ENCODE peak calls at places on chromosomes 1 and 21, in seven cellular contexts. S, K, F, B, U, C and Z are unnamed samples.

GRCh38 chr1:113508364-113509164 is 118.2 kb downstream of the MAGI3 start:
- DNase-seq in S (peak; percentile 24), K (no peak), F (no peak), B (no peak), U (no peak), C (no peak), Z (no peak)

GRCh38 chr1:220804202-220804586 is 17.5 kb downstream of the MTARC1 start:
- DNase-seq in S (no peak), K (no peak), F (no peak), B (no peak), U (no peak), C (no peak), Z (no peak)

GRCh38 chr1:54947540-54947939 is 32.9 kb upstream of the TMEM61 start:
- DNase-seq in S (no peak), K (no peak), F (no peak), B (no peak), U (no peak), C (no peak), Z (no peak)

GRCh38 chr1:16260814-16261213 is 23.8 kb upstream of the CPLANE2 start:
- DNase-seq in S (no peak), K (no peak), F (no peak), B (no peak), U (peak; percentile 57), C (no peak), Z (no peak)

GRCh38 chr1:58340156-58340555 is 206.4 kb downstream of the OMA1 start:
- DNase-seq in S (no peak), K (no peak), F (no peak), B (no peak), U (no peak), C (no peak), Z (no peak)

GRCh38 chr1:34433099-34433498 is 256.4 kb downstream of the C1orf94 start:
- DNase-seq in S (no peak), K (no peak), F (no peak), B (no peak), U (no peak), C (no peak), Z (no peak)

GRCh38 chr1:41539416-41539800 is 54.9 kb upstream of the EDN2 start:
- DNase-seq in S (no peak), K (no peak), F (peak; percentile 1), B (no peak), U (no peak), C (no peak), Z (no peak)

GRCh38 chr21:42486551-42486950 is 9.5 kb downstream of the RSPH1 start:
- DNase-seq in S (no peak), K (no peak), F (no peak), B (no peak), U (no peak), C (no peak), Z (no peak)

GRCh38 chr1:43573066-43573799 is 42.5 kb downstream of the PTPRF start:
- DNase-seq in S (no peak), K (no peak), F (no peak), B (no peak), U (no peak), C (peak; percentile 68), Z (no peak)

GRCh38 chr21:23574932-23575331 is 2032.3 kb downstream of the MRPL39 start:
- DNase-seq in S (no peak), K (no peak), F (no peak), B (no peak), U (no peak), C (no peak), Z (no peak)

GRCh38 chr1:63773815-63774616 is at the start of gene ROR1:
- DNase-seq in S (peak; percentile 92), K (peak; percentile 87), F (peak; percentile 89), B (peak; percentile 89), U (peak; percentile 94), C (peak; percentile 92), Z (peak; percentile 38)

GRCh38 chr1:19645544-19646252 is 1.6 kb downstream of the NBL1 start:
- DNase-seq in S (peak; percentile 48), K (no peak), F (peak; percentile 34), B (no peak), U (peak; percentile 71), C (no peak), Z (no peak)

GRCh38 chr1:19750101-19750881 is 49.4 kb downstream of the TMCO4 start:
- DNase-seq in S (no peak), K (no peak), F (no peak), B (no peak), U (peak; percentile 88), C (no peak), Z (no peak)

GRCh38 chr21:45548711-45549491 is 6.7 kb upstream of the SLC19A1 start:
- DNase-seq in S (no peak), K (no peak), F (no peak), B (peak; percentile 32), U (no peak), C (no peak), Z (no peak)

GRCh38 chr21:20971296-20971921 is 26.8 kb upstream of the NCAM2 start:
- DNase-seq in S (peak; percentile 23), K (peak; percentile 72), F (peak; percentile 23), B (no peak), U (peak; percentile 76), C (peak; percentile 48), Z (peak; percentile 2)

GRCh38 chr1:232968965-232969364 is 18.6 kb downstream of the NTPCR start:
- DNase-seq in S (no peak), K (peak; percentile 75), F (no peak), B (no peak), U (peak; percentile 38), C (peak; percentile 79), Z (no peak)

GRCh38 chr1:232968396-232968795 is 18.0 kb downstream of the NTPCR start:
- DNase-seq in S (no peak), K (no peak), F (no peak), B (no peak), U (no peak), C (no peak), Z (no peak)

GRCh38 chr1:232965124-232965911 is 14.9 kb downstream of the NTPCR start:
- DNase-seq in S (no peak), K (no peak), F (no peak), B (no peak), U (no peak), C (no peak), Z (no peak)

GRCh38 chr1:232965912-232966217 is 15.5 kb downstream of the NTPCR start:
- DNase-seq in S (no peak), K (no peak), F (no peak), B (no peak), U (no peak), C (no peak), Z (no peak)

GRCh38 chr1:232966663-232967062 is 16.3 kb downstream of the NTPCR start:
- DNase-seq in S (peak; percentile 84), K (no peak), F (peak; percentile 77), B (no peak), U (no peak), C (no peak), Z (no peak)
- H3K27ac ChIP-seq in S (peak overlapping the region; percentile 61), K (no peak overlapping the region), F (peak overlapping the region; percentile 74), B (peak overlapping the region; percentile 50), U (no peak overlapping the region), C (no peak overlapping the region), Z (no peak overlapping the region)

GRCh38 chr21:30306821-30307330 is 13.2 kb downstream of the KRTAP26-1 start:
- DNase-seq in S (no peak), K (no peak), F (no peak), B (no peak), U (no peak), C (no peak), Z (no peak)
- H3K4me3 ChIP-seq in S (no peak overlapping the region), K (no peak overlapping the region), F (no peak overlapping the region), B (no peak overlapping the region), U (no peak overlapping the region), C (no peak overlapping the region), Z (no peak overlapping the region)

GRCh38 chr1:116434849-116435248 is 61.8 kb downstream of the ATP1A1 start:
- DNase-seq in S (no peak), K (no peak), F (no peak), B (no peak), U (no peak), C (no peak), Z (no peak)

GRCh38 chr1:116445534-116445933 is 72.5 kb downstream of the ATP1A1 start:
- DNase-seq in S (no peak), K (no peak), F (no peak), B (no peak), U (no peak), C (no peak), Z (no peak)

GRCh38 chr1:116435806-116436486 is 62.9 kb downstream of the ATP1A1 start:
- DNase-seq in S (no peak), K (no peak), F (no peak), B (no peak), U (no peak), C (no peak), Z (no peak)

GRCh38 chr1:116439701-116440100 is 66.7 kb downstream of the ATP1A1 start:
- DNase-seq in S (no peak), K (peak; percentile 84), F (no peak), B (no peak), U (no peak), C (no peak), Z (no peak)

GRCh38 chr1:116440731-116441130 is 67.7 kb downstream of the ATP1A1 start:
- DNase-seq in S (no peak), K (no peak), F (no peak), B (no peak), U (no peak), C (no peak), Z (no peak)
- H3K27ac ChIP-seq in S (no peak overlapping the region), K (no peak overlapping the region), F (no peak overlapping the region), B (no peak overlapping the region), U (no peak overlapping the region), C (no peak overlapping the region), Z (no peak overlapping the region)

GRCh38 chr1:50419907-50420248 is 3.4 kb downstream of the DMRTA2 start:
- DNase-seq in S (no peak), K (no peak), F (no peak), B (no peak), U (no peak), C (no peak), Z (no peak)

GRCh38 chr1:50420283-50420682 is 3.0 kb downstream of the DMRTA2 start:
- DNase-seq in S (no peak), K (no peak), F (no peak), B (no peak), U (no peak), C (no peak), Z (no peak)

GRCh38 chr1:50421768-50422674 is 1.2 kb downstream of the DMRTA2 start:
- DNase-seq in S (no peak), K (no peak), F (no peak), B (no peak), U (no peak), C (no peak), Z (no peak)

GRCh38 chr1:50421366-50421748 is 1.9 kb downstream of the DMRTA2 start:
- DNase-seq in S (no peak), K (no peak), F (no peak), B (no peak), U (no peak), C (no peak), Z (no peak)

DNA sequence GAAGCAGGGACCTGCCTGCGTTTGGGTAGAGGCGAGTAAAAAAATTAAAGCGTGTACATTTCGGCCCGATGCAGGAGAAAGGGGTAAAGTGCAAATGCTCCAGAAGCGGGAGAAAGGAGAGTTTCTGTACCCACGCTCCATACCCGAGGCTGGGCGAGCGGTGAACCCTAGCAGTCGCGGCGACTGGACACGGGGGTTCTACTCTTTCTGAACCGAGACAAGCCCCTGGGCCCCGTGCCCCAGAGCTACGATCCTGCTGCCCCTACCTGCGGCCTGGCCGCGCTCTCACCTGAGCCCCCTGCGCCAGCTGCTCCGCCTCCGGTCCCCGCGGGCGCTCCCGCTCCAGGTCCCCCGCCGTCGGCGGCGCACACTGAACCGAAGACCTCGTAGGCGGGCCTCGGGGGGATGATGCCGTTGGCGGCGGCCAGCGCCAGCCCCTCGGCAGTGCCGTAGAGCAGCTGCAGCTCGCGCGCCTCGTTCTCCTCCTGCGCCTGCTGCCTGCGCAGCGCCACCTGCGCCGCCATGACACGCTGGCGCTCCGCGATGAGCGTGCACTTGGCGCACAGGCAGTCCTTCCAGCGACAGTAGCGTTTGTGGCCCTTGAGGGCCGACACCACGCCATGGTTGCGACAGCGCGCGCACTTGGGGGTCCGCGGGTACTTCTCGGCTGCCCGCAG is 2.4 kb downstream of the DMRTA2 start:
- DNase-seq in S (no peak), K (no peak), F (no peak), B (no peak), U (no peak), C (no peak), Z (no peak)
- H3K4me3 ChIP-seq in S (no peak overlapping the region), K (peak overlapping the region; percentile 2), F (peak overlapping the region; percentile 10), B (no peak overlapping the region), U (no peak overlapping the region), C (no peak overlapping the region), Z (no peak overlapping the region)